ENCODE peak calls at places on chromosome 3, in four cellular contexts. N, D, S and A are unnamed samples.

GRCh38 chr3:141367038-141367730 is 1.1 kb upstream of the ZBTB38 start:
- DNase-seq in S (peak; percentile 100), N (no peak), D (no peak), A (peak; percentile 96)

GRCh38 chr3:194976813-194977322 is 291.2 kb downstream of the FAM43A start:
- DNase-seq in N (no peak), D (no peak), S (no peak), A (no peak)

GRCh38 chr3:35305406-35305805 is 333.9 kb upstream of the ARPP21 start:
- DNase-seq in S (no peak), N (no peak), D (no peak), A (no peak)

GRCh38 chr3:57158316-57158715 is 6.8 kb downstream of the IL17RD start:
- DNase-seq in D (no peak), N (no peak), S (no peak), A (no peak)

GRCh38 chr3:41580274-41580959 is 381.1 kb downstream of the CTNNB1 start:
- DNase-seq in D (no peak), N (no peak), S (peak; percentile 34), A (no peak)

GRCh38 chr3:120348065-120348980 is 831 bp downstream of the LRRC58 start:
- DNase-seq in S (no peak), D (peak; percentile 60), N (no peak), A (no peak)

GRCh38 chr3:65883614-65884013 is 155.1 kb downstream of the MAGI1 start:
- DNase-seq in D (no peak), N (peak; percentile 41), S (no peak), A (no peak)

GRCh38 chr3:130915567-130916292 is 21.8 kb downstream of the ATP2C1 start:
- DNase-seq in S (no peak), D (no peak), N (no peak), A (no peak)

GRCh38 chr3:53231532-53232511 is 24.0 kb downstream of the TKT start:
- DNase-seq in D (no peak), S (no peak), N (no peak), A (no peak)

GRCh38 chr3:119401502-119402440 is 61.6 kb downstream of the TMEM39A start:
- DNase-seq in N (no peak), D (no peak), S (no peak), A (no peak)

GRCh38 chr3:193768069-193768391 is 175.0 kb downstream of the OPA1 start:
- DNase-seq in S (peak; percentile 58), N (no peak), D (no peak), A (peak; percentile 36)

GRCh38 chr3:148077318-148077923 is 620.3 kb upstream of the AGTR1 start:
- DNase-seq in N (no peak), D (no peak), S (no peak), A (no peak)

GRCh38 chr3:98977520-98977919 is 76.0 kb upstream of the DCBLD2 start:
- DNase-seq in S (peak; percentile 91), D (no peak), N (no peak), A (peak; percentile 59)

GRCh38 chr3:77254967-77255831 is 215.3 kb downstream of the ROBO2 start:
- DNase-seq in N (peak; percentile 55), D (no peak), S (peak; percentile 16), A (peak; percentile 52)

GRCh38 chr3:12302564-12302963 is 13.7 kb downstream of the PPARG start:
- DNase-seq in D (no peak), S (no peak), N (no peak), A (no peak)

GRCh38 chr3:167151671-167152070 is 228.4 kb downstream of the ZBBX start:
- DNase-seq in N (no peak), S (no peak), D (no peak), A (no peak)

GRCh38 chr3:146078031-146078430 is 83.0 kb downstream of the PLOD2 start:
- DNase-seq in N (no peak), S (no peak), D (no peak), A (no peak)

GRCh38 chr3:159818399-159818798 is 170.2 kb upstream of the IL12A start:
- DNase-seq in D (no peak), N (no peak), S (no peak), A (no peak)

GRCh38 chr3:72659609-72660008 is 188.6 kb downstream of the SHQ1 start:
- DNase-seq in S (no peak), N (peak; percentile 61), D (no peak), A (no peak)

GRCh38 chr3:120625199-120625598 is 29.1 kb downstream of the NDUFB4 start:
- DNase-seq in D (no peak), S (no peak), N (no peak), A (no peak)

GRCh38 chr3:36524560-36524959 is 144.3 kb downstream of the STAC start:
- DNase-seq in S (no peak), N (no peak), D (no peak), A (no peak)

GRCh38 chr3:173826901-173827609 is 429.5 kb downstream of the NLGN1 start:
- DNase-seq in N (no peak), S (peak; percentile 44), D (no peak), A (no peak)

GRCh38 chr3:168249048-168249538 is 153.4 kb upstream of the GOLIM4 start:
- DNase-seq in S (no peak), N (no peak), D (peak; percentile 3), A (no peak)

GRCh38 chr3:194474675-194475074 is 12.1 kb downstream of the ATP13A3 start:
- DNase-seq in D (no peak), S (no peak), N (no peak), A (no peak)

GRCh38 chr3:100802126-100802525 is 92.8 kb downstream of the TFG start:
- DNase-seq in D (no peak), N (no peak), S (peak; percentile 47), A (no peak)